ENCODE peak calls at places on chromosome 20, in nine cellular contexts. One of them, this sample, is unnamed.

GRCh38 chr20:62624719-62625455 is 17.4 kb upstream of the SLCO4A1 start:
- DNase-seq in endodermal cell: no peak
- DNase-seq in CD8-positive, alpha-beta T cell: no peak
- DNase-seq in colonic mucosa: no peak
- DNase-seq in ovary: no peak
- DNase-seq in heart right ventricle: no peak
- DNase-seq in brain microvascular endothelial cell: no peak
- DNase-seq in CD8-positive, alpha-beta memory T cell: no peak
- DNase-seq in GM23338: no peak
- DNase-seq in this sample: no peak

GRCh38 chr20:37524221-37524700 is 3.2 kb downstream of the NNAT start:
- DNase-seq in ovary: no peak
- DNase-seq in heart right ventricle: no peak
- DNase-seq in CD8-positive, alpha-beta T cell: no peak
- DNase-seq in endodermal cell: peak; percentile 33
- DNase-seq in brain microvascular endothelial cell: no peak
- DNase-seq in CD8-positive, alpha-beta memory T cell: no peak
- DNase-seq in GM23338: no peak
- DNase-seq in colonic mucosa: peak; percentile 75
- DNase-seq in this sample: no peak

GRCh38 chr20:50724112-50724724 is 7.2 kb upstream of the PARD6B start:
- DNase-seq in ovary: peak; percentile 27
- DNase-seq in GM23338: no peak
- DNase-seq in CD8-positive, alpha-beta T cell: no peak
- DNase-seq in CD8-positive, alpha-beta memory T cell: no peak
- DNase-seq in endodermal cell: no peak
- DNase-seq in heart right ventricle: no peak
- DNase-seq in brain microvascular endothelial cell: no peak
- DNase-seq in colonic mucosa: no peak
- DNase-seq in this sample: no peak

GRCh38 chr20:32626859-32627636 is 41.9 kb upstream of the NOL4L start:
- DNase-seq in heart right ventricle: no peak
- DNase-seq in GM23338: no peak
- DNase-seq in CD8-positive, alpha-beta T cell: no peak
- DNase-seq in colonic mucosa: no peak
- DNase-seq in CD8-positive, alpha-beta memory T cell: no peak
- DNase-seq in brain microvascular endothelial cell: no peak
- DNase-seq in ovary: no peak
- DNase-seq in endodermal cell: no peak
- DNase-seq in this sample: peak; percentile 74

GRCh38 chr20:20079102-20079784 is 26.9 kb downstream of the CFAP61 start:
- DNase-seq in brain microvascular endothelial cell: no peak
- DNase-seq in heart right ventricle: no peak
- DNase-seq in ovary: no peak
- DNase-seq in CD8-positive, alpha-beta memory T cell: no peak
- DNase-seq in colonic mucosa: no peak
- DNase-seq in CD8-positive, alpha-beta T cell: no peak
- DNase-seq in GM23338: peak; percentile 43
- DNase-seq in endodermal cell: no peak
- DNase-seq in this sample: no peak

GRCh38 chr20:34068001-34068400 is 44.0 kb downstream of the EIF2S2 start:
- DNase-seq in CD8-positive, alpha-beta T cell: no peak
- DNase-seq in ovary: no peak
- DNase-seq in endodermal cell: peak; percentile 82
- DNase-seq in CD8-positive, alpha-beta memory T cell: no peak
- DNase-seq in heart right ventricle: no peak
- DNase-seq in GM23338: no peak
- DNase-seq in colonic mucosa: no peak
- DNase-seq in brain microvascular endothelial cell: no peak
- DNase-seq in this sample: no peak

GRCh38 chr20:36542516-36543186 is 1.3 kb downstream of the MYL9 start:
- DNase-seq in colonic mucosa: no peak
- DNase-seq in CD8-positive, alpha-beta T cell: no peak
- DNase-seq in CD8-positive, alpha-beta memory T cell: no peak
- DNase-seq in GM23338: no peak
- DNase-seq in ovary: no peak
- DNase-seq in brain microvascular endothelial cell: no peak
- DNase-seq in heart right ventricle: no peak
- DNase-seq in endodermal cell: no peak
- DNase-seq in this sample: peak; percentile 31

GRCh38 chr20:46000571-46001145 is 8.1 kb upstream of the MMP9 start:
- DNase-seq in CD8-positive, alpha-beta memory T cell: no peak
- DNase-seq in heart right ventricle: no peak
- DNase-seq in CD8-positive, alpha-beta T cell: no peak
- DNase-seq in ovary: no peak
- DNase-seq in endodermal cell: peak; percentile 70
- DNase-seq in colonic mucosa: no peak
- DNase-seq in GM23338: peak; percentile 61
- DNase-seq in brain microvascular endothelial cell: no peak
- DNase-seq in this sample: peak; percentile 48

GRCh38 chr20:46401478-46401860 is 4.9 kb downstream of the ELMO2 start:
- DNase-seq in colonic mucosa: no peak
- DNase-seq in heart right ventricle: no peak
- DNase-seq in ovary: no peak
- DNase-seq in CD8-positive, alpha-beta memory T cell: no peak
- DNase-seq in GM23338: no peak
- DNase-seq in CD8-positive, alpha-beta T cell: no peak
- DNase-seq in endodermal cell: no peak
- DNase-seq in brain microvascular endothelial cell: no peak
- DNase-seq in this sample: no peak

GRCh38 chr20:591941-592340 is 18.2 kb downstream of the TCF15 start:
- DNase-seq in heart right ventricle: no peak
- DNase-seq in CD8-positive, alpha-beta memory T cell: no peak
- DNase-seq in brain microvascular endothelial cell: no peak
- DNase-seq in colonic mucosa: no peak
- DNase-seq in endodermal cell: no peak
- DNase-seq in ovary: no peak
- DNase-seq in GM23338: no peak
- DNase-seq in CD8-positive, alpha-beta T cell: no peak
- DNase-seq in this sample: no peak

GRCh38 chr20:3174442-3175263 is 1.3 kb upstream of the LZTS3 start:
- DNase-seq in heart right ventricle: no peak
- DNase-seq in CD8-positive, alpha-beta T cell: no peak
- DNase-seq in colonic mucosa: no peak
- DNase-seq in CD8-positive, alpha-beta memory T cell: no peak
- DNase-seq in GM23338: peak; percentile 86
- DNase-seq in ovary: no peak
- DNase-seq in brain microvascular endothelial cell: peak; percentile 4
- DNase-seq in endodermal cell: no peak
- DNase-seq in this sample: no peak

GRCh38 chr20:61117725-61118124 is 134.3 kb upstream of the CDH4 start:
- DNase-seq in CD8-positive, alpha-beta memory T cell: no peak
- DNase-seq in ovary: no peak
- DNase-seq in CD8-positive, alpha-beta T cell: no peak
- DNase-seq in colonic mucosa: no peak
- DNase-seq in brain microvascular endothelial cell: peak; percentile 5
- DNase-seq in GM23338: no peak
- DNase-seq in endodermal cell: no peak
- DNase-seq in heart right ventricle: no peak
- DNase-seq in this sample: no peak

GRCh38 chr20:63703471-63703975 is 4.3 kb downstream of the ARFRP1 start:
- DNase-seq in heart right ventricle: no peak
- DNase-seq in brain microvascular endothelial cell: no peak
- DNase-seq in CD8-positive, alpha-beta T cell: no peak
- DNase-seq in GM23338: no peak
- DNase-seq in CD8-positive, alpha-beta memory T cell: no peak
- DNase-seq in endodermal cell: no peak
- DNase-seq in colonic mucosa: no peak
- DNase-seq in ovary: no peak
- DNase-seq in this sample: peak; percentile 42

GRCh38 chr20:64229537-64230061 is 25.9 kb upstream of the PCMTD2 start:
- DNase-seq in GM23338: no peak
- DNase-seq in endodermal cell: no peak
- DNase-seq in heart right ventricle: no peak
- DNase-seq in ovary: no peak
- DNase-seq in brain microvascular endothelial cell: no peak
- DNase-seq in CD8-positive, alpha-beta memory T cell: peak; percentile 11
- DNase-seq in colonic mucosa: peak; percentile 51
- DNase-seq in CD8-positive, alpha-beta T cell: no peak
- DNase-seq in this sample: no peak

GRCh38 chr20:33679758-33680485 is 5.7 kb upstream of the NECAB3 start:
- DNase-seq in endodermal cell: no peak
- DNase-seq in colonic mucosa: no peak
- DNase-seq in ovary: no peak
- DNase-seq in brain microvascular endothelial cell: no peak
- DNase-seq in CD8-positive, alpha-beta memory T cell: peak; percentile 76
- DNase-seq in GM23338: no peak
- DNase-seq in CD8-positive, alpha-beta T cell: no peak
- DNase-seq in heart right ventricle: no peak
- DNase-seq in this sample: peak; percentile 40

GRCh38 chr20:5833309-5833941 is 83.2 kb downstream of the SHLD1 start:
- DNase-seq in brain microvascular endothelial cell: no peak
- DNase-seq in heart right ventricle: no peak
- DNase-seq in colonic mucosa: no peak
- DNase-seq in endodermal cell: no peak
- DNase-seq in CD8-positive, alpha-beta T cell: no peak
- DNase-seq in CD8-positive, alpha-beta memory T cell: no peak
- DNase-seq in ovary: no peak
- DNase-seq in GM23338: no peak
- DNase-seq in this sample: no peak

GRCh38 chr20:17682103-17682888 is at the start of gene RRBP1:
- DNase-seq in heart right ventricle: peak; percentile 98
- DNase-seq in endodermal cell: peak; percentile 99
- DNase-seq in ovary: peak; percentile 98
- DNase-seq in CD8-positive, alpha-beta memory T cell: peak; percentile 98
- DNase-seq in CD8-positive, alpha-beta T cell: peak; percentile 94
- DNase-seq in GM23338: peak; percentile 96
- DNase-seq in colonic mucosa: peak; percentile 98
- DNase-seq in brain microvascular endothelial cell: peak; percentile 96
- DNase-seq in this sample: peak; percentile 99
- H3K4me3 ChIP-seq in heart right ventricle: peak within 1 kb of the TSS; percentile 78
- H3K4me3 ChIP-seq in endodermal cell: peak within 1 kb of the TSS; percentile 76
- H3K4me3 ChIP-seq in ovary: peak within 1 kb of the TSS; percentile 66
- H3K4me3 ChIP-seq in CD8-positive, alpha-beta memory T cell: peak within 1 kb of the TSS; percentile 58
- H3K4me3 ChIP-seq in CD8-positive, alpha-beta T cell: peak within 1 kb of the TSS; percentile 50
- H3K4me3 ChIP-seq in GM23338: peak within 1 kb of the TSS; percentile 67
- H3K4me3 ChIP-seq in colonic mucosa: peak within 1 kb of the TSS; percentile 74
- H3K4me3 ChIP-seq in brain microvascular endothelial cell: peak within 1 kb of the TSS; percentile 82
- H3K4me3 ChIP-seq in this sample: peak within 1 kb of the TSS; percentile 98

GRCh38 chr20:58853976-58854637 is 1.6 kb downstream of the GNAS start:
- DNase-seq in heart right ventricle: no peak
- DNase-seq in brain microvascular endothelial cell: no peak
- DNase-seq in ovary: no peak
- DNase-seq in endodermal cell: peak; percentile 63
- DNase-seq in CD8-positive, alpha-beta memory T cell: no peak
- DNase-seq in CD8-positive, alpha-beta T cell: no peak
- DNase-seq in colonic mucosa: no peak
- DNase-seq in GM23338: no peak
- DNase-seq in this sample: peak; percentile 69
- H3K4me3 ChIP-seq in heart right ventricle: peak overlapping the region; percentile 27
- H3K4me3 ChIP-seq in brain microvascular endothelial cell: no peak overlapping the region
- H3K4me3 ChIP-seq in ovary: peak overlapping the region; percentile 6
- H3K4me3 ChIP-seq in endodermal cell: no peak overlapping the region
- H3K4me3 ChIP-seq in CD8-positive, alpha-beta memory T cell: no peak overlapping the region
- H3K4me3 ChIP-seq in CD8-positive, alpha-beta T cell: no peak overlapping the region
- H3K4me3 ChIP-seq in colonic mucosa: no peak overlapping the region
- H3K4me3 ChIP-seq in GM23338: peak overlapping the region; percentile 58
- H3K4me3 ChIP-seq in this sample: peak overlapping the region; percentile 16

DNA sequence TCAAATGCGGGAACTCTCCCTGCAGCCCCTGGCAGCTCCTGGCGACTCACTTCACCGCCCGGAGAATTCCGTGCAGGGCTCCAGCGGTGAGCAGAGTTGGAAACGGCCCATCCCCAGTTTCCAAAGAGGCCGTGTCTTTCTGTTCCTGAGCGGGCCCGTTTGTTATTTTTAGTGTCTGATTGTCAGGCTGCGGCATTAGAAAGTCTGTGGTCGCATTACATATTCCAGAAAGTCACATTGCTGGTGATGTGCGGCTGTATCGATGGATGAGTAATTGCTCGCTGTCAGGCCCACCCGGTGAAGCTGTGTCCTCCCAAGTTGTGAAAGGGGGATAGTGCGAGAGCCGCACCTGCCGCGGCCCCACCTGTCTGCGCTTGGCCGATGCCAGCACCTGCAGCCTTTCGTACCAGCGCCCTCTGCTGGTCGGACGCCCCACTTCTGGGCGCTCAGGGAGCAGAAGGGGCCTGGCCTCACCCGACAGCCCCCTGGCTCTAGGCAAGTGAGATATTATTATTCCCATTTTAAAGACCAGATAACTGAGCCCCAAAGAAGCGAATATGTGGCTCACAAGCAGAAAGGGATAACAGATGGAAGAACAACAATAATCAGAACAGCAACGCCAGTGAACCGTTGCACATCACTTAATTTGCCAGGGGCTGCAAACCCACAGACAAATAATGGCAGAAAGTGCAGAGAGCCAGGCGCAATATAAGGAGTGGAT is 244.9 kb downstream of the TSHZ2 start:
- DNase-seq in brain microvascular endothelial cell: peak; percentile 0
- DNase-seq in heart right ventricle: peak; percentile 57
- DNase-seq in CD8-positive, alpha-beta T cell: peak; percentile 72
- DNase-seq in colonic mucosa: peak; percentile 74
- DNase-seq in endodermal cell: peak; percentile 96
- DNase-seq in GM23338: peak; percentile 91
- DNase-seq in CD8-positive, alpha-beta memory T cell: peak; percentile 79
- DNase-seq in ovary: peak; percentile 70
- DNase-seq in this sample: peak; percentile 84
- H3K4me3 ChIP-seq in brain microvascular endothelial cell: no peak overlapping the region
- H3K4me3 ChIP-seq in heart right ventricle: peak overlapping the region; percentile 18
- H3K4me3 ChIP-seq in CD8-positive, alpha-beta T cell: peak overlapping the region; percentile 13
- H3K4me3 ChIP-seq in colonic mucosa: no peak overlapping the region
- H3K4me3 ChIP-seq in endodermal cell: no peak overlapping the region
- H3K4me3 ChIP-seq in GM23338: peak overlapping the region; percentile 37
- H3K4me3 ChIP-seq in CD8-positive, alpha-beta memory T cell: peak overlapping the region; percentile 14
- H3K4me3 ChIP-seq in ovary: no peak overlapping the region
- H3K4me3 ChIP-seq in this sample: no peak overlapping the region

GRCh38 chr20:49052334-49052733 is 6.2 kb downstream of the CSE1L start:
- DNase-seq in heart right ventricle: no peak
- DNase-seq in GM23338: no peak
- DNase-seq in colonic mucosa: no peak
- DNase-seq in CD8-positive, alpha-beta memory T cell: no peak
- DNase-seq in endodermal cell: no peak
- DNase-seq in brain microvascular endothelial cell: peak; percentile 10
- DNase-seq in ovary: no peak
- DNase-seq in CD8-positive, alpha-beta T cell: no peak
- DNase-seq in this sample: no peak

DNA sequence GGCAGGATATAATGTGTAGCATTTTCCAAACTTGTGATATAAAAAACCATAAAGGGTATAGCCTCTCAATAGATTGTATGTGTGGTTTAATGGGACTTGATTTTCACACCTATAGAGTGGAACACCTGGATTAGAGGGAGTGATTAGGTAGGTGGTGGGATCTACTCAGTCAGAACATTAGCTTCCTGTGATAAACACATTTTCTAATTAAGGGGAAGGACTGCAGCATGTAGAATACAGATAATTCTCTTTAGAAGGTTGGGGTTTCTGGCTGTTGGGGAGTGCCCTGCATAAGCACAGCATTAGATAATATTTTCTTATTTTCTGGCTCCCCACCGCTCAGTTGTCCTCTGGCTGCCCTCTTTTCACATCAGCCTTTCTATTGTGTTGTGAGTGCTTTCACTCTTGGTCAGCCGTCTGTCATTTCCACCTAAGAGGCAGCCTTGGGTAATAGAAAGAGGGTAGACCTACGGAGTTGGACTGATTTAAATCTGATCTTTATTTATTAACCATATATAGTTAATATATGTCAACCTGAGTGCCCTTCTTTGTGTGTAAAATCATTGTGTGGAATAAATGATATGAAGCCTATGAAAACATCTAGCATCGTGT is 8.0 kb downstream of the CSE1L start:
- DNase-seq in endodermal cell: no peak
- DNase-seq in GM23338: no peak
- DNase-seq in CD8-positive, alpha-beta memory T cell: no peak
- DNase-seq in heart right ventricle: no peak
- DNase-seq in brain microvascular endothelial cell: peak; percentile 12
- DNase-seq in colonic mucosa: no peak
- DNase-seq in ovary: no peak
- DNase-seq in CD8-positive, alpha-beta T cell: no peak
- DNase-seq in this sample: no peak
- H3K4me3 ChIP-seq in endodermal cell: no peak overlapping the region
- H3K4me3 ChIP-seq in GM23338: no peak overlapping the region
- H3K4me3 ChIP-seq in CD8-positive, alpha-beta memory T cell: no peak overlapping the region
- H3K4me3 ChIP-seq in heart right ventricle: no peak overlapping the region
- H3K4me3 ChIP-seq in brain microvascular endothelial cell: no peak overlapping the region
- H3K4me3 ChIP-seq in colonic mucosa: no peak overlapping the region
- H3K4me3 ChIP-seq in ovary: no peak overlapping the region
- H3K4me3 ChIP-seq in CD8-positive, alpha-beta T cell: no peak overlapping the region
- H3K4me3 ChIP-seq in this sample: no peak overlapping the region